ENCODE peak calls at places on chromosome 3, in five cellular contexts. L, Z, S, J and H are unnamed samples. For H3K27me3, the result is how much of the 10 kb centered on the place peaks cover.

GRCh38 chr3:115512565-115513410 is 110.5 kb upstream of the GAP43 start:
- DNase-seq in S (peak), J (no peak), Z (peak), L (peak), H (no peak)

GRCh38 chr3:133561682-133562081 is 11.8 kb upstream of the CDV3 start:
- DNase-seq in Z (no peak), J (no peak), S (no peak), L (no peak), H (no peak)

GRCh38 chr3:25663324-25664065 is 1.2 kb downstream of the TOP2B start:
- DNase-seq in L (no peak), Z (peak), S (peak), J (no peak), H (no peak)

GRCh38 chr3:151052329-151052728 is 33.1 kb upstream of the MED12L start:
- DNase-seq in L (no peak), Z (no peak), J (no peak), S (no peak), H (no peak)

GRCh38 chr3:53159415-53160135 is 1.4 kb upstream of the PRKCD start:
- DNase-seq in J (no peak), L (no peak), S (peak), Z (no peak), H (no peak)

GRCh38 chr3:59381282-59381681 is 331.5 kb upstream of the CFAP20DC start:
- DNase-seq in Z (no peak), S (no peak), J (no peak), L (no peak), H (no peak)

GRCh38 chr3:194367992-194368841 is 1.3 kb downstream of the LRRC15 start:
- DNase-seq in Z (no peak), S (no peak), L (peak), J (no peak), H (peak)

GRCh38 chr3:174377096-174377495 is 482.0 kb upstream of the NAALADL2 start:
- DNase-seq in J (no peak), Z (no peak), S (no peak), L (no peak), H (peak)

GRCh38 chr3:14941871-14942270 is 5.5 kb upstream of the NR2C2 start:
- DNase-seq in L (no peak), Z (no peak), J (no peak), S (no peak), H (no peak)

GRCh38 chr3:49790626-49791411 is 4.5 kb upstream of the IP6K1 start:
- DNase-seq in L (no peak), S (no peak), J (peak), Z (no peak), H (no peak)

GRCh38 chr3:9248232-9249191 is 934 bp downstream of the SRGAP3 start:
- DNase-seq in J (no peak), L (no peak), S (peak), Z (no peak), H (no peak)

GRCh38 chr3:179750720-179751328 is 98.0 kb downstream of the USP13 start:
- DNase-seq in L (no peak), S (peak), Z (peak), J (no peak), H (no peak)

GRCh38 chr3:14798231-14798630 is 20.5 kb upstream of the FGD5 start:
- DNase-seq in L (no peak), Z (no peak), J (peak), S (no peak), H (no peak)

GRCh38 chr3:99638244-99638948 is at the start of gene COL8A1:
- DNase-seq in J (peak), L (peak), S (peak), Z (peak), H (peak)

GRCh38 chr3:154242766-154243165 is 81.5 kb downstream of the DHX36 start:
- DNase-seq in Z (no peak), L (no peak), J (no peak), S (peak), H (no peak)

GRCh38 chr3:46719735-46720271 is 2.1 kb upstream of the PRSS50 start:
- DNase-seq in Z (no peak), L (no peak), J (no peak), S (no peak), H (no peak)

GRCh38 chr3:24264748-24265158 is 229.9 kb downstream of the THRB start:
- DNase-seq in L (peak), Z (peak), S (peak), J (no peak), H (no peak)

GRCh38 chr3:75272708-75273107 is 391.4 kb upstream of the FRG2C start:
- DNase-seq in L (peak), J (no peak), Z (peak), S (no peak), H (no peak)

GRCh38 chr3:111688190-111688800 is 93.1 kb upstream of the ZBED2 start:
- DNase-seq in S (no peak), Z (no peak), L (no peak), J (no peak), H (no peak)

GRCh38 chr3:111691293-111691909 is 96.3 kb upstream of the ZBED2 start:
- DNase-seq in Z (peak), J (no peak), L (no peak), S (peak), H (no peak)

GRCh38 chr3:111692593-111693552 is 97.7 kb upstream of the ZBED2 start:
- DNase-seq in L (no peak), Z (no peak), S (no peak), J (no peak), H (no peak)

GRCh38 chr3:111694471-111694870 is 99.3 kb upstream of the ZBED2 start:
- DNase-seq in L (no peak), Z (no peak), J (no peak), S (no peak), H (no peak)

GRCh38 chr3:111690242-111690641 is 95.1 kb upstream of the ZBED2 start:
- DNase-seq in L (no peak), Z (no peak), J (no peak), S (no peak), H (no peak)
- H3K27me3 ChIP-seq in L (under half), Z (under half), J (under half), S (under half), H (under half)

DNA sequence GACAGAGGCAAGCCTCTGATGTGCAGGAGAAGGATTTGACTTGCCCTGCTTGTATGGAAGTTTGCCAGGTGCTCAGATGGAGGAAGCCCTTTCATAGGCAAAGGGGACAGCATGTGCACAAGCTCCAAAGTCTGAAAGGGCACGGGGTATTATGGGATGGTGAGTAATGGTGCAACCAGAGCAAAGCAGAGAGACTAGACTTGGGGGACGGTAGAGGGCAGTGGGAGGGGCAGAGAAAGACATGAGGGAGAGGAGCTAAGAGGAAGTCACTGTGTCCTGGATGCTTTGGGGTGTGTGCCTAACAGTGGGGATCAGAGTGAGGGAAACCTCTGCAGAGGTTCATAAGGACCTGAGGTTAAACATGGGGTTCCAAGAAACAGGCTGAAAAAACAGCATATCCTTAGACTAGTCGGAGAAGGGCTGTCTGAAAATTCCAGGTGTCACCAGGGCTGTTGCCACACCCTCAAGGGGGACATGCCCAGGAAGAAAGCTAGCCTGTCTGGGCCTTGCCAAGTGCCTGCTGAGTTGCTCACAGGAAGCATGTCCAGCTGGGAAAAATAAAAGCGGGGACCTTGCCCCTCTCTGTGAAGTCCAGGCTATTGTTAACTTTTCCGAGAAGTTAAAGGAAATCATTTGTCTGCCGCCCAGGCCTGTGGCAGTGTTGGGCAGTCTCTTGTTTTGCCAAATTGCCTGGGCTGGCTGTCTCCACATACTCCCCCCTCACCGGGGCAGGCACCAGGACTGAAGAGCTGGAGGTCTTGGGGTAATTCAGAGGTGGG is 47.1 kb downstream of the HRH1 start:
- DNase-seq in S (no peak), Z (no peak), L (peak), J (peak), H (no peak)
- H3K27ac ChIP-seq in S (no peak), Z (no peak), L (peak), J (peak), H (peak)

DNA sequence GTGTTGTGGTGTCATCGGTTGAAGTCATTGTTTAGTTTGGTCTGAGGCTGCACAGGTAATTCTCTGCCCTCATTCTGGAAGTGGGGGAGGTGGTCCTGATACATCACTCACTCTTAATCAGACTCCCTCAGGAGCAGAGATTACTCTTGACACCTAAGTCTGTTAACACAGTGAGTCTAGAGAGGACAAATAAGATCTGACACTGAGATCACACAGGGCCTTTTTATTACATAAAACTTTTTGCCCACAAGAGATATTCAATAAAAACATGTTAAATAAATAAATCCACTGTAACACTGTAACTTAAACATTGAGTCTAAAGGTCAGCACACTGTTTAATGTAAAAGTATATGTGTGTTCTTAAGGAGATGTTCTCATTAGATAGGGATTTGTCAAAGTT is 57.1 kb upstream of the MBNL1 start:
- DNase-seq in S (peak), Z (no peak), L (no peak), J (no peak), H (no peak)
- H3K27me3 ChIP-seq in S (under half), Z (under half), L (under half), J (under half), H (under half)

DNA sequence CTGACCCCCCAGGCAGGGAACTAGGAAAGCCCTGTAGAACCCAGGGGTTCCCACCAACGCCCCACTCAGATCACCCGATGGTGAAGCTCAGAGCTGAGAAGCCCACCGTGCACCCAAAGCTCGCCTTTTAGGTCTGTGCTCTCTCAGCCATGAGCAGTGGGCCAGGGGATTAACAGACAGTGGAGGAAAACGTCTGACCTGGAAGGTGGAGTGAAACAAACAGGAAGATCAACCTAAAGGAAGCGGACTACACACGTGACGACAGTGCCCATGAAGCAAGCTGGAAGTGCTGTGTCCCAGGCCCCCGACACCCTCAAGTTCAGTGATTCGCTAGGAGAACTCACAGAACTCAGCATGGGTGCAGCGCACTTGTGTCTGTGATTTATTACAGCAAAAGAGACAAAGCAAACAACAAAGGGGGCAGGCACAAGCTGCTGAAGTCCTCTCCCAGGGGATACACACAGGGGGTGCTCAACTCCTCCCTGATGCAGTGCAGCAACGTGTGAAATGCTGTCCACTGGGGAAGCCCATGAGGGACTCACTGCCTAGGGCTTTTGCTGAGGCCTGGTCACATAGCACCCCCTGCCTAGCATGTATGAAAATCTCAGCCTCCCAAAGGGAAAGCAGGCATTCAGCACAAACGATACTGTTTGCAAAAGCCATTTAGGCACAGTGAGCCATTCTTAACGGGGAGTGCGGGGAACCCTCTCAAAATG is 43.5 kb downstream of the CFAP92 start:
- DNase-seq in L (no peak), Z (peak), S (peak), J (no peak), H (no peak)
- H3K27ac ChIP-seq in L (no peak), Z (no peak), S (no peak), J (no peak), H (no peak)

DNA sequence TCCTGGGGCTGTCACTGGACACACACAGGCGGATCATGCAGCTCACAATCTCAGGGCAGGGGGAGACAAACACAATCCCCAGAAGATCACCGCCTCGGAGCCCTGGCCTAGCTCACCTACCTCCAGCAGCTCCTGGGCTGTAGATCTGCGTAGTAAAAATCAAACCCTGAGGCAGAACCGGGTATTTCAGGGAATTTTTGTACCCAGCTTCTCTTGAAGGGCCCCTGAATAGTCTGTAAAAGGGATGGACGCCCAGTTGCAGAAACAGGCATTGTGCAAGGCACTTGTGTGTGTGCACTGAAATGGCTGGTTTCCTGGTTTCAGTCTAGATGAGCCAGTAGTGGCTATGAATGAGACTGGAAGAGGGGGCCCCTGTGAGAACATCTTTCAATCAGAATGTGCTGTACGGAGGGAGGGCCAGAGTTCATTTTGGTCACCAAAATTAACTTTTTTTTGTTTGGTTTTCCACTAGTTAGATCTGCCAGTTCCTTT is 54.9 kb upstream of the RPL32 start:
- DNase-seq in Z (no peak), J (no peak), L (no peak), S (peak), H (no peak)
- H3K27me3 ChIP-seq in Z (under half), J (under half), L (under half), S (under half), H (under half)

GRCh38 chr3:5186089-5186853 is 1.2 kb upstream of the EDEM1 start:
- DNase-seq in J (no peak), S (no peak), L (peak), Z (no peak), H (no peak)
- H3K27ac ChIP-seq in J (peak), S (no peak), L (peak), Z (no peak), H (peak)